ENCODE peak calls at places on chromosomes 6 and 20, in five cellular contexts. P is A549, Y is GM10248, T is activated B cell treated with CpG ODN at 0.5 μM for 24 hours, O is fibroblast of lung. Q is an unnamed sample.

GRCh38 chr6:2854394-2854982 is 12.8 kb upstream of the SERPINB1 start:
- DNase-seq in P (no peak), Y (no peak), T (no peak), O (no peak), Q (no peak)

GRCh38 chr6:107493158-107494057 is 3.5 kb downstream of the SOBP start:
- DNase-seq in P (no peak), Y (no peak), T (no peak), O (peak), Q (no peak)

GRCh38 chr6:44001318-44001868 is 125.9 kb downstream of the MRPL14 start:
- DNase-seq in P (no peak), Y (peak), T (no peak), O (peak), Q (no peak)

GRCh38 chr6:126698732-126699240 is 358.9 kb downstream of the CENPW start:
- DNase-seq in P (no peak), Y (no peak), T (no peak), O (no peak), Q (no peak)

GRCh38 chr6:157045831-157046454 is 268.8 kb downstream of the ARID1B start:
- DNase-seq in P (peak), Y (no peak), T (no peak), O (peak), Q (no peak)

GRCh38 chr6:154824076-154824475 is 90.9 kb downstream of the SCAF8 start:
- DNase-seq in P (no peak), Y (no peak), T (no peak), O (no peak), Q (no peak)

GRCh38 chr6:11215773-11216172 is 16.7 kb downstream of the NEDD9 start:
- DNase-seq in P (no peak), Y (no peak), T (no peak), O (no peak), Q (no peak)

GRCh38 chr6:21601932-21602390 is 8.4 kb downstream of the SOX4 start:
- DNase-seq in P (no peak), Y (no peak), T (no peak), O (no peak), Q (no peak)

GRCh38 chr6:166770216-166771116 is 143.4 kb upstream of the RPS6KA2 start:
- DNase-seq in P (no peak), Y (no peak), T (no peak), O (no peak), Q (no peak)

GRCh38 chr20:14711681-14712080 is 374.3 kb upstream of the FLRT3 start:
- DNase-seq in P (no peak), Y (no peak), T (no peak), O (peak), Q (no peak)

GRCh38 chr6:50087231-50087954 is 37.7 kb upstream of the DEFB112 start:
- DNase-seq in P (no peak), Y (no peak), T (no peak), O (peak), Q (no peak)

GRCh38 chr6:38346291-38347079 is 293.2 kb downstream of the BTBD9 start:
- DNase-seq in P (no peak), Y (no peak), T (no peak), O (peak), Q (no peak)

GRCh38 chr20:9177278-9177677 is 108.4 kb downstream of the PLCB4 start:
- DNase-seq in P (no peak), Y (no peak), T (no peak), O (no peak), Q (no peak)

GRCh38 chr6:82951389-82951788 is 114.3 kb downstream of the UBE3D start:
- DNase-seq in P (no peak), Y (no peak), T (no peak), O (no peak), Q (no peak)

GRCh38 chr20:64057628-64058498 is 5.1 kb upstream of the TCEA2 start:
- DNase-seq in P (peak), Y (peak), T (peak), O (peak), Q (peak)

GRCh38 chr20:939606-940005 is 23.5 kb upstream of the ANGPT4 start:
- DNase-seq in P (no peak), Y (no peak), T (no peak), O (no peak), Q (no peak)

GRCh38 chr6:145155873-145156782 is 579.2 kb downstream of the EPM2A start:
- DNase-seq in P (no peak), Y (no peak), T (no peak), O (no peak), Q (no peak)

GRCh38 chr6:31898200-31899011 is 908 bp upstream of the EHMT2 start:
- DNase-seq in P (peak), Y (no peak), T (no peak), O (peak), Q (no peak)

GRCh38 chr20:55273149-55273548 is 732.2 kb downstream of the CBLN4 start:
- DNase-seq in P (no peak), Y (no peak), T (no peak), O (no peak), Q (no peak)

GRCh38 chr6:118770112-118770788 is 118.9 kb upstream of the CEP85L start:
- DNase-seq in P (no peak), Y (no peak), T (no peak), O (no peak), Q (no peak)

GRCh38 chr6:44679906-44680698 is 292.6 kb downstream of the CDC5L start:
- DNase-seq in P (no peak), Y (no peak), T (no peak), O (no peak), Q (no peak)

GRCh38 chr6:36853325-36853724 is 14.1 kb upstream of the CPNE5 start:
- DNase-seq in P (no peak), Y (no peak), T (no peak), O (peak), Q (no peak)

GRCh38 chr20:50471231-50471630 is 39.0 kb upstream of the PTPN1 start:
- DNase-seq in P (no peak), Y (no peak), T (no peak), O (no peak), Q (no peak)

GRCh38 chr6:147676468-147676867 is 168.0 kb downstream of the SAMD5 start:
- DNase-seq in P (no peak), Y (no peak), T (no peak), O (no peak), Q (no peak)

GRCh38 chr6:7899046-7899888 is 11.3 kb downstream of the TXNDC5 start:
- DNase-seq in P (peak), Y (peak), T (no peak), O (peak), Q (no peak)
- TF ChIP-seq CTCF in P (peak), Y (no peak), T (no peak), O (no peak), Q (peak)

DNA sequence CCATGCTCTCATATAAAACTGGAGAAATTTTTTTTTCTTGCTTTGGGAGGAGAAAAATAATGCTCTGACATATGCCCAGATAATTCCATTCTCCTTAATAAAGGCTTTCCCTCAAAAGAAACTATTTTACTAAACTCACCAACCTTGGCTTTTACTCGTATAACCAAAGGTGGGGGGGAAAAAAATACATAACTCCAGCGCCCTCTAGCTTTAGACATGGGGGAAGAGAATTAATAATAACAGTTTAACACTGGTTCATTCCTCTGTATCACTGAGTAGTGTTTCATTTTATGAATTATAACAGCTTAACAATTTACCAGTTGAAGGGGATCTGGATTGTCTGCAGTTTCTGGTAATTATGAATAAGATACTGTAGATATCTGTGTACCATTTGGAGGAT is 1226.1 kb downstream of the GRIK2 start:
- DNase-seq in P (no peak), Y (no peak), T (no peak), O (no peak), Q (no peak)
- TF ChIP-seq CTCF in P (no peak), Y (no peak), T (no peak), O (no peak), Q (peak)

GRCh38 chr6:8785223-8785622 is 349.9 kb upstream of the SLC35B3 start:
- DNase-seq in P (no peak), Y (no peak), T (no peak), O (no peak), Q (no peak)
- TF ChIP-seq CTCF in P (no peak), Y (no peak), T (no peak), O (no peak), Q (no peak)

GRCh38 chr6:30345852-30346251 is 896 bp downstream of the RPP21 start:
- DNase-seq in P (no peak), Y (no peak), T (no peak), O (no peak), Q (no peak)

GRCh38 chr6:30344191-30344867 is 627 bp upstream of the RPP21 start:
- DNase-seq in P (peak), Y (no peak), T (no peak), O (no peak), Q (no peak)

GRCh38 chr6:30341249-30341648 is 3.7 kb upstream of the RPP21 start:
- DNase-seq in P (no peak), Y (no peak), T (no peak), O (no peak), Q (no peak)

GRCh38 chr6:30341728-30342127 is 3.2 kb upstream of the RPP21 start:
- DNase-seq in P (no peak), Y (no peak), T (no peak), O (no peak), Q (no peak)

DNA sequence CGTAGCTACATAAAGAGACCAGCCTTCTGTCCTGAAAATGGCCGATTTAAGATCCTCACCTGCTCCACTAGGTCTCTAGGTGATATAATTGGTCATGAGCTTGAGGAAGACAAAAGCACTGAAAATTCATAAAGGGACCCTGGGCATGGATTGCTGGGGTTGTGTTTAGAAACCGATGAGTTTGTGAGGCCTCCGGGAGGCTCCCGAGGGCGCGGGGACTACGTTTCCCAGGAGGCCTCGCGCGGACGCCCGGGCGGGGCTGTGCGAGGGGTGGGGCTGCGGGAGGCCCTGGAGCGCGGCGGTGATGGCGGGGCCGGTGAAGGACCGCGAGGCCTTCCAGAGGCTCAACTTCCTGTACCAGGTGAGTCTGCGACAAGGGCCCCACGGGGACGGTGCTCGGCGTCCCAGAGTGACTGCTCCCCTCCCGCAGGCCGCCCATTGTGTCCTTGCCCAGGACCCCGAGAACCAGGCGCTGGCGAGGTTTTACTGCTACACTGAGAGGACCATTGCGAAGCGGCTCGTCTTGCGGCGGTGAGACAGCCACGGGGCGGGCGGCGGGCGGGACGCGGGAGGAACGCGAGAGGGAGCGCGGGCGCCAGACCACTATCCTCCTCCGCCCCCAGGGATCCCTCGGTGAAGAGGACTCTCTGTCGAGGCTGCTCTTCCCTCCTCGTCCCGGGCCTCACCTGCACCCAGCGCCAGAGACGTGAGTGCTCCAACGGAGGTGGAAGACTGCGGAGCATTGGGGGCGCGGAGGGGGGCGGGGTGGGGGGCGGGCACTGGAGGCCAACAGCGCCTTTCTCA is at the start of gene RPP21:
- DNase-seq in P (peak), Y (peak), T (peak), O (peak), Q (peak)
- TF ChIP-seq CTCF in P (no peak), Y (no peak), T (no peak), O (no peak), Q (no peak)

DNA sequence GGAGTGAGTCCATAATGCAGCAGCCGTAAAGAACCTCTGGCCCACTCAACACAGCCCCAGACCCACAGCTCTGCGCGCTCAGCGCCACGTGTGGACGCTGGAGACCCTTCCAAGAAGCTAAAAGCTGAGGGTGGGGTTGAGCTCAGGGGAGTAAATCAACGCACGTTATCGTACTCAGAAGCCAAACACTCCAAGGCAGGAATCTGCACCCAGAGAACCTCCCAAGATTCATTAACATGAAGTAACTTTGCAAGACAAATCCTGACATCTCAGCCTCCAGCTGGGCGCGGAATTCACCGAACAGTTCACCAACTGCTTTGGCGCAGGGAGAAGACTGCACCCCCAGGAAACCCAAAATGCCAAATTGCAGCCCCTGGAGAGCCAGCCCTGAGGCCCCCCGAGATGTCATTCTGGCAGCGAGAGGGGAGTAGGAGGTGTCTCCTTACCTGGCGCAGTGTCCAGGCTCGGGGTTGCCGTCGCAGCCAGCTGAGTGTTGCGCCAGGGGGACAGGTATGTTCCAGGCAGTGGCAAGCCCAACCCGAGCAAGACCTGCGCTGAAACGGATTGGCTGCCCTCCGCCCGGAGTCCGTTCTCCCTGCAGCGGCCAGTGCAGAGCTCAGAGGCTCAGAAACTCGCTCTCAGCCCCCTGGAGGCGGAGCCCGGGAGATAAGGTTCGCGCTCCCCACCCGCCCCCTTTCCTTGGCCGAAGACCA is at the start of gene COL21A1:
- DNase-seq in P (peak), Y (no peak), T (no peak), O (peak), Q (no peak)
- TF ChIP-seq CTCF in P (no peak), Y (no peak), T (no peak), O (peak), Q (no peak)

GRCh38 chr6:117711369-117711768 is 36.1 kb downstream of the NUS1 start:
- DNase-seq in P (no peak), Y (no peak), T (no peak), O (no peak), Q (no peak)
- TF ChIP-seq CTCF in P (peak), Y (peak), T (no peak), O (no peak), Q (no peak)

DNA sequence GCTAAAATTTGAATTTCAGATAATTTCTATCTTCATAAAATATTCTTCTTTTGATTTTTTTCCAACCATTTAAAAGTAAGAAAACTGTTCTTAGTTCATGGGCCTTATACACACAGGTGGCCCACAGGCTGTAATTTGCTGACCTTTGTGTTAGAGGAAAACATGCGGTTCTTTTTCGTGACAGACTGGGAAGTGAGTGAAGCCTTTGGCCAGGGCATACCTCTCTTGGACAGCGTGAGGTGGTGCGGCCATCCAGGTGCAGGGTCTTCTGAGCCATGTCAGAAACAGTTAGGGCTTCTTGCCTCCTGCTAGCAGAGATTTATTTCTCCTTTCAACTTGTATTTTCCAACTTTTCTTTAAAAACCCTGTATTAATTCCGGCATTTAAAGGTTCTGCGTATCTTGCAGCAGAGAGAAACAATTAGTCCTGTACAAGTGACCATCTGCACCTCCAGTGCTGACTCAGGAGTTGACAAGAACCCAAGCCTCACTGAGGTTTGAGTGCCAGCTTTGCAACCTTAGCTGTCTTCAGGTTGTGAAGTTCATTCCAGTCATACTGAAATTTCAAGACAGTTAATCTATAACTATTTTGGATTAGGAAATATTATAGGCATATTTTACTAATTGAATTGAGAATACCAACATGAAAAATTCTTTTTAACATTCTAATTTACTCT is 177.8 kb downstream of the LY86 start:
- DNase-seq in P (no peak), Y (no peak), T (no peak), O (no peak), Q (no peak)
- TF ChIP-seq CTCF in P (no peak), Y (no peak), T (no peak), O (no peak), Q (no peak)

GRCh38 chr20:42752620-42753019 is 437.1 kb downstream of the PTPRT start:
- DNase-seq in P (no peak), Y (no peak), T (no peak), O (no peak), Q (no peak)
- TF ChIP-seq CTCF in P (no peak), Y (no peak), T (no peak), O (no peak), Q (no peak)